ENCODE peak calls at places on chromosomes 4 and X, in eight cellular contexts. S is KBM-7, U is MM.1S, T is EL, R is HFFc6, C is RPMI7951, X is ELF-1, W is astrocyte of the spinal cord. L is an unnamed sample.
A peak's percentile ranks its signal among the peaks of the same experiment; 100 is the strongest.

GRCh38 chrX:137428251-137428661 is 137.7 kb upstream of the ZIC3 start:
- DNase-seq in S (no peak), U (no peak), T (no peak), R (no peak), C (no peak), X (peak; percentile 83), W (no peak), L (no peak)

GRCh38 chr4:133146574-133147198 is 2.4 kb upstream of the PCDH10 start:
- DNase-seq in S (peak; percentile 72), U (peak; percentile 46), T (peak; percentile 53), R (peak; percentile 57), C (peak; percentile 29), X (peak; percentile 84), W (peak; percentile 75), L (peak; percentile 40)

GRCh38 chrX:10526442-10526841 is 93.9 kb downstream of the MID1 start:
- DNase-seq in S (no peak), U (no peak), T (peak; percentile 45), R (no peak), C (no peak), X (no peak), W (no peak), L (no peak)

GRCh38 chr4:23237771-23238170 is 545.0 kb downstream of the GBA3 start:
- DNase-seq in S (no peak), U (no peak), T (no peak), R (no peak), C (peak; percentile 52), X (no peak), W (no peak), L (no peak)

GRCh38 chrX:45758319-45758718 is 557.6 kb upstream of the DIPK2B start:
- DNase-seq in S (peak; percentile 92), U (peak; percentile 71), T (peak; percentile 88), R (peak; percentile 82), C (peak; percentile 98), X (no peak), W (peak; percentile 92), L (no peak)

GRCh38 chr4:140906984-140907962 is 151.1 kb upstream of the TBC1D9 start:
- DNase-seq in S (no peak), U (no peak), T (no peak), R (no peak), C (no peak), X (no peak), W (no peak), L (no peak)

GRCh38 chr4:169975131-169975836 is 50.9 kb downstream of the MFAP3L start:
- DNase-seq in S (no peak), U (no peak), T (peak; percentile 31), R (peak; percentile 64), C (no peak), X (no peak), W (no peak), L (no peak)

GRCh38 chrX:40539214-40540142 is 41.3 kb upstream of the ATP6AP2 start:
- DNase-seq in S (peak; percentile 94), U (peak; percentile 58), T (peak; percentile 60), R (peak; percentile 24), C (peak; percentile 78), X (peak; percentile 81), W (peak; percentile 16), L (no peak)

GRCh38 chrX:56728752-56729151 is 291 bp upstream of the NBDY start:
- DNase-seq in S (no peak), U (peak; percentile 41), T (peak; percentile 18), R (no peak), C (peak; percentile 46), X (no peak), W (peak; percentile 59), L (peak; percentile 4)

GRCh38 chr4:1318488-1319213 is 28.4 kb upstream of the UVSSA start:
- DNase-seq in S (no peak), U (no peak), T (no peak), R (no peak), C (no peak), X (no peak), W (no peak), L (no peak)

GRCh38 chr4:53981066-53981465 is 83.3 kb downstream of the CHIC2 start:
- DNase-seq in S (no peak), U (no peak), T (no peak), R (no peak), C (no peak), X (no peak), W (no peak), L (no peak)

GRCh38 chr4:186700746-186701145 is 22.9 kb downstream of the FAT1 start:
- DNase-seq in S (no peak), U (no peak), T (no peak), R (no peak), C (no peak), X (no peak), W (peak; percentile 86), L (no peak)

GRCh38 chr4:78644744-78645330 is 93.3 kb downstream of the ANXA3 start:
- DNase-seq in S (peak; percentile 68), U (peak; percentile 68), T (peak; percentile 74), R (peak; percentile 74), C (peak; percentile 72), X (peak; percentile 31), W (peak; percentile 81), L (peak; percentile 68)

GRCh38 chrX:63350979-63351616 is at the start of gene SPIN4:
- DNase-seq in S (peak; percentile 99), U (peak; percentile 86), T (peak; percentile 91), R (peak; percentile 71), C (peak; percentile 95), X (peak; percentile 98), W (peak; percentile 87), L (peak; percentile 91)

GRCh38 chr4:7498406-7499200 is 63.9 kb upstream of the PSAPL1 start:
- DNase-seq in S (no peak), U (no peak), T (no peak), R (no peak), C (no peak), X (no peak), W (no peak), L (no peak)

GRCh38 chr4:25694466-25694865 is 38.8 kb downstream of the SLC34A2 start:
- DNase-seq in S (peak; percentile 20), U (no peak), T (peak; percentile 47), R (no peak), C (peak; percentile 0), X (peak; percentile 55), W (no peak), L (peak; percentile 47)

GRCh38 chr4:83833920-83834319 is 298.0 kb downstream of the GPAT3 start:
- DNase-seq in S (no peak), U (no peak), T (no peak), R (no peak), C (no peak), X (no peak), W (no peak), L (no peak)

GRCh38 chrX:10484683-10485247 is 135.6 kb downstream of the MID1 start:
- DNase-seq in S (no peak), U (no peak), T (peak; percentile 27), R (no peak), C (no peak), X (peak; percentile 8), W (peak; percentile 41), L (no peak)

GRCh38 chr4:123198706-123199105 is 197.9 kb upstream of the SPRY1 start:
- DNase-seq in S (no peak), U (no peak), T (no peak), R (peak; percentile 1), C (no peak), X (no peak), W (no peak), L (no peak)

GRCh38 chrX:103792916-103793540 is 16.4 kb downstream of the PLP1 start:
- DNase-seq in S (no peak), U (no peak), T (peak; percentile 79), R (peak; percentile 48), C (peak; percentile 65), X (no peak), W (peak; percentile 55), L (no peak)

GRCh38 chr4:76055005-76055404 is 19.1 kb upstream of the CXCL11 start:
- DNase-seq in S (no peak), U (peak; percentile 68), T (no peak), R (no peak), C (no peak), X (no peak), W (no peak), L (no peak)

GRCh38 chr4:14334166-14334565 is 668.1 kb upstream of the CPEB2 start:
- DNase-seq in S (no peak), U (no peak), T (peak; percentile 34), R (peak; percentile 2), C (peak; percentile 9), X (no peak), W (no peak), L (no peak)

GRCh38 chr4:77619408-77619807 is 13.8 kb downstream of the CXCL13 start:
- DNase-seq in S (no peak), U (peak; percentile 29), T (no peak), R (no peak), C (peak; percentile 26), X (no peak), W (no peak), L (no peak)

GRCh38 chr4:123352240-123352945 is 44.2 kb upstream of the SPRY1 start:
- DNase-seq in S (no peak), U (no peak), T (no peak), R (peak; percentile 3), C (peak; percentile 44), X (no peak), W (peak; percentile 93), L (no peak)